ENCODE peak calls at places on chromosomes 3 and 15, in seven cellular contexts. One of them, this sample, is unnamed.

GRCh38 chr3:84985795-84986194 is 27.0 kb downstream of the CADM2 start:
- DNase-seq in MCF 10A: no peak
- DNase-seq in KG1: no peak
- DNase-seq in PC-3: no peak
- DNase-seq in amniotic epithelial cell: no peak
- DNase-seq in activated T-helper 9 cell treated with anti-CD3 and anti-CD28 coated beads, Interleukin-2, amount 50 U/mL, for 16 hours: no peak
- DNase-seq in activated T-cell treated with anti-CD3 and anti-CD28 coated beads for 1 hour: no peak
- DNase-seq in this sample: no peak

GRCh38 chr15:39852237-39852636 is 67.8 kb downstream of the GPR176 start:
- DNase-seq in MCF 10A: peak; percentile 51
- DNase-seq in KG1: no peak
- DNase-seq in PC-3: no peak
- DNase-seq in amniotic epithelial cell: peak; percentile 96
- DNase-seq in activated T-helper 9 cell treated with anti-CD3 and anti-CD28 coated beads, Interleukin-2, amount 50 U/mL, for 16 hours: no peak
- DNase-seq in activated T-cell treated with anti-CD3 and anti-CD28 coated beads for 1 hour: no peak
- DNase-seq in this sample: no peak

GRCh38 chr15:69854521-69855171 is 243.1 kb downstream of the TLE3 start:
- DNase-seq in MCF 10A: no peak
- DNase-seq in KG1: no peak
- DNase-seq in PC-3: peak; percentile 33
- DNase-seq in amniotic epithelial cell: peak; percentile 83
- DNase-seq in activated T-helper 9 cell treated with anti-CD3 and anti-CD28 coated beads, Interleukin-2, amount 50 U/mL, for 16 hours: no peak
- DNase-seq in activated T-cell treated with anti-CD3 and anti-CD28 coated beads for 1 hour: no peak
- DNase-seq in this sample: no peak

GRCh38 chr3:50675179-50676030 is 678 bp downstream of the DOCK3 start:
- DNase-seq in MCF 10A: no peak
- DNase-seq in KG1: no peak
- DNase-seq in PC-3: no peak
- DNase-seq in amniotic epithelial cell: no peak
- DNase-seq in activated T-helper 9 cell treated with anti-CD3 and anti-CD28 coated beads, Interleukin-2, amount 50 U/mL, for 16 hours: peak; percentile 51
- DNase-seq in activated T-cell treated with anti-CD3 and anti-CD28 coated beads for 1 hour: peak; percentile 42
- DNase-seq in this sample: no peak

GRCh38 chr3:61943975-61944374 is 382.6 kb downstream of the PTPRG start:
- DNase-seq in MCF 10A: no peak
- DNase-seq in KG1: no peak
- DNase-seq in PC-3: no peak
- DNase-seq in amniotic epithelial cell: no peak
- DNase-seq in activated T-helper 9 cell treated with anti-CD3 and anti-CD28 coated beads, Interleukin-2, amount 50 U/mL, for 16 hours: no peak
- DNase-seq in activated T-cell treated with anti-CD3 and anti-CD28 coated beads for 1 hour: no peak
- DNase-seq in this sample: no peak

GRCh38 chr3:23810342-23811116 is 4.8 kb downstream of the UBE2E1 start:
- DNase-seq in MCF 10A: peak; percentile 42
- DNase-seq in KG1: no peak
- DNase-seq in PC-3: peak; percentile 54
- DNase-seq in amniotic epithelial cell: peak; percentile 26
- DNase-seq in activated T-helper 9 cell treated with anti-CD3 and anti-CD28 coated beads, Interleukin-2, amount 50 U/mL, for 16 hours: peak; percentile 28
- DNase-seq in activated T-cell treated with anti-CD3 and anti-CD28 coated beads for 1 hour: peak; percentile 22
- DNase-seq in this sample: no peak

GRCh38 chr3:65883614-65884013 is 155.1 kb downstream of the MAGI1 start:
- DNase-seq in MCF 10A: no peak
- DNase-seq in KG1: no peak
- DNase-seq in PC-3: peak; percentile 23
- DNase-seq in amniotic epithelial cell: peak; percentile 22
- DNase-seq in activated T-helper 9 cell treated with anti-CD3 and anti-CD28 coated beads, Interleukin-2, amount 50 U/mL, for 16 hours: no peak
- DNase-seq in activated T-cell treated with anti-CD3 and anti-CD28 coated beads for 1 hour: no peak
- DNase-seq in this sample: no peak

GRCh38 chr3:112003321-112004080 is 4.8 kb downstream of the TAGLN3 start:
- DNase-seq in MCF 10A: no peak
- DNase-seq in KG1: no peak
- DNase-seq in PC-3: no peak
- DNase-seq in amniotic epithelial cell: no peak
- DNase-seq in activated T-helper 9 cell treated with anti-CD3 and anti-CD28 coated beads, Interleukin-2, amount 50 U/mL, for 16 hours: no peak
- DNase-seq in activated T-cell treated with anti-CD3 and anti-CD28 coated beads for 1 hour: no peak
- DNase-seq in this sample: no peak

GRCh38 chr15:62316413-62317060 is 151.5 kb upstream of the C2CD4B start:
- DNase-seq in MCF 10A: no peak
- DNase-seq in KG1: no peak
- DNase-seq in PC-3: no peak
- DNase-seq in amniotic epithelial cell: no peak
- DNase-seq in activated T-helper 9 cell treated with anti-CD3 and anti-CD28 coated beads, Interleukin-2, amount 50 U/mL, for 16 hours: no peak
- DNase-seq in activated T-cell treated with anti-CD3 and anti-CD28 coated beads for 1 hour: no peak
- DNase-seq in this sample: no peak

GRCh38 chr15:93029613-93030429 is 59.2 kb downstream of the RGMA start:
- DNase-seq in MCF 10A: peak; percentile 78
- DNase-seq in KG1: no peak
- DNase-seq in PC-3: peak; percentile 9
- DNase-seq in amniotic epithelial cell: peak; percentile 67
- DNase-seq in activated T-helper 9 cell treated with anti-CD3 and anti-CD28 coated beads, Interleukin-2, amount 50 U/mL, for 16 hours: no peak
- DNase-seq in activated T-cell treated with anti-CD3 and anti-CD28 coated beads for 1 hour: no peak
- DNase-seq in this sample: no peak

GRCh38 chr15:91866371-91866905 is 12.9 kb downstream of the SLCO3A1 start:
- DNase-seq in MCF 10A: peak; percentile 90
- DNase-seq in KG1: no peak
- DNase-seq in PC-3: no peak
- DNase-seq in amniotic epithelial cell: no peak
- DNase-seq in activated T-helper 9 cell treated with anti-CD3 and anti-CD28 coated beads, Interleukin-2, amount 50 U/mL, for 16 hours: no peak
- DNase-seq in activated T-cell treated with anti-CD3 and anti-CD28 coated beads for 1 hour: no peak
- DNase-seq in this sample: no peak

GRCh38 chr3:66450389-66451022 is 50.3 kb downstream of the LRIG1 start:
- DNase-seq in MCF 10A: peak; percentile 69
- DNase-seq in KG1: no peak
- DNase-seq in PC-3: peak; percentile 32
- DNase-seq in amniotic epithelial cell: peak; percentile 51
- DNase-seq in activated T-helper 9 cell treated with anti-CD3 and anti-CD28 coated beads, Interleukin-2, amount 50 U/mL, for 16 hours: no peak
- DNase-seq in activated T-cell treated with anti-CD3 and anti-CD28 coated beads for 1 hour: no peak
- DNase-seq in this sample: no peak

GRCh38 chr3:24598691-24599090 is 104.0 kb upstream of the THRB start:
- DNase-seq in MCF 10A: peak; percentile 85
- DNase-seq in KG1: no peak
- DNase-seq in PC-3: peak; percentile 88
- DNase-seq in amniotic epithelial cell: peak; percentile 33
- DNase-seq in activated T-helper 9 cell treated with anti-CD3 and anti-CD28 coated beads, Interleukin-2, amount 50 U/mL, for 16 hours: no peak
- DNase-seq in activated T-cell treated with anti-CD3 and anti-CD28 coated beads for 1 hour: no peak
- DNase-seq in this sample: no peak

GRCh38 chr3:5136619-5137429 is 14.7 kb downstream of the ARL8B start:
- DNase-seq in MCF 10A: peak; percentile 66
- DNase-seq in KG1: peak; percentile 18
- DNase-seq in PC-3: peak; percentile 35
- DNase-seq in amniotic epithelial cell: peak; percentile 47
- DNase-seq in activated T-helper 9 cell treated with anti-CD3 and anti-CD28 coated beads, Interleukin-2, amount 50 U/mL, for 16 hours: no peak
- DNase-seq in activated T-cell treated with anti-CD3 and anti-CD28 coated beads for 1 hour: no peak
- DNase-seq in this sample: no peak

GRCh38 chr3:147655236-147655635 is 246.1 kb downstream of the ZIC1 start:
- DNase-seq in MCF 10A: no peak
- DNase-seq in KG1: no peak
- DNase-seq in PC-3: no peak
- DNase-seq in amniotic epithelial cell: no peak
- DNase-seq in activated T-helper 9 cell treated with anti-CD3 and anti-CD28 coated beads, Interleukin-2, amount 50 U/mL, for 16 hours: no peak
- DNase-seq in activated T-cell treated with anti-CD3 and anti-CD28 coated beads for 1 hour: no peak
- DNase-seq in this sample: no peak